ENCODE peak calls at places on chromosomes 3 and 15, in nine cellular contexts. B is C1 segment of cervical spinal cord; T is Kasumi-1; Q is natural killer cell; A is glutamatergic neuron; M is effector memory CD4-positive, alpha-beta T cell; K is activated T-cell treated with anti-CD3 and anti-CD28 coated beads for 1 hour; U is NT2/D1; H is activated naive CD8-positive, alpha-beta T cell treated with anti-CD3 and anti-CD28 coated beads, Interleukin-2, amount 50 U/mL, for 24 hours. S is an unnamed sample.

GRCh38 chr3:32238816-32239637 is 547 bp downstream of the CMTM8 start:
- DNase-seq in B (no peak), T (peak), Q (peak), A (peak), M (peak), K (peak), U (no peak), H (peak), S (no peak)

GRCh38 chr3:190306513-190307163 is 15.6 kb downstream of the CLDN1 start:
- DNase-seq in B (no peak), T (no peak), Q (no peak), A (no peak), M (no peak), K (no peak), U (no peak), H (peak), S (no peak)

GRCh38 chr3:141795719-141796435 is 32.7 kb downstream of the GRK7 start:
- DNase-seq in B (no peak), T (peak), Q (peak), A (no peak), M (peak), K (no peak), U (no peak), H (peak), S (no peak)

GRCh38 chr3:35383719-35384555 is 255.4 kb upstream of the ARPP21 start:
- DNase-seq in B (no peak), T (no peak), Q (no peak), A (no peak), M (no peak), K (no peak), U (no peak), H (no peak), S (no peak)

GRCh38 chr15:90004671-90005070 is 3.5 kb downstream of the ZNF710 start:
- DNase-seq in B (no peak), T (peak), Q (no peak), A (no peak), M (no peak), K (no peak), U (no peak), H (no peak), S (no peak)

GRCh38 chr15:74826372-74826819 is at the start of gene CPLX3:
- DNase-seq in B (peak), T (peak), Q (peak), A (no peak), M (peak), K (peak), U (no peak), H (peak), S (no peak)

GRCh38 chr3:134357261-134357913 is 16.9 kb downstream of the AMOTL2 start:
- DNase-seq in B (no peak), T (no peak), Q (no peak), A (peak), M (no peak), K (no peak), U (no peak), H (no peak), S (no peak)

GRCh38 chr15:87154771-87155170 is 1075.1 kb downstream of the AGBL1 start:
- DNase-seq in B (no peak), T (no peak), Q (no peak), A (no peak), M (no peak), K (no peak), U (no peak), H (no peak), S (no peak)

GRCh38 chr3:150227839-150228238 is 180.3 kb upstream of the TSC22D2 start:
- DNase-seq in B (peak), T (peak), Q (no peak), A (peak), M (no peak), K (peak), U (peak), H (peak), S (peak)

GRCh38 chr3:138197058-138197457 is 10.0 kb downstream of the ARMC8 start:
- DNase-seq in B (peak), T (peak), Q (no peak), A (no peak), M (no peak), K (no peak), U (no peak), H (no peak), S (no peak)

GRCh38 chr3:170563712-170564423 is 22.0 kb downstream of the SLC7A14 start:
- DNase-seq in B (no peak), T (no peak), Q (no peak), A (no peak), M (no peak), K (no peak), U (no peak), H (no peak), S (no peak)

GRCh38 chr3:190596341-190597285 is 82.7 kb downstream of the IL1RAP start:
- DNase-seq in B (no peak), T (no peak), Q (no peak), A (no peak), M (no peak), K (no peak), U (no peak), H (no peak), S (no peak)

GRCh38 chr3:29955413-29955812 is 651.0 kb upstream of the TGFBR2 start:
- DNase-seq in B (no peak), T (no peak), Q (no peak), A (no peak), M (no peak), K (no peak), U (no peak), H (no peak), S (no peak)

GRCh38 chr3:50450135-50450911 is 53.1 kb downstream of the CACNA2D2 start:
- DNase-seq in B (peak), T (no peak), Q (peak), A (no peak), M (peak), K (peak), U (no peak), H (peak), S (no peak)